ENCODE peak calls at places on chromosomes 6 and 20, in four cellular contexts. One of them, this sample, is unnamed.

GRCh38 chr6:146968041-146968760 is 236.0 kb upstream of the STXBP5 start:
- DNase-seq in cardiac muscle cell: peak
- DNase-seq in WERI-Rb-1: no peak
- DNase-seq in fibroblast of lung: peak
- DNase-seq in this sample: peak

GRCh38 chr20:47872341-47872740 is 87.1 kb upstream of the SULF2 start:
- DNase-seq in cardiac muscle cell: peak
- DNase-seq in WERI-Rb-1: no peak
- DNase-seq in fibroblast of lung: peak
- DNase-seq in this sample: no peak

GRCh38 chr6:149864578-149865535 is 698 bp upstream of the LRP11 start:
- DNase-seq in cardiac muscle cell: peak
- DNase-seq in WERI-Rb-1: peak
- DNase-seq in fibroblast of lung: peak
- DNase-seq in this sample: peak

GRCh38 chr6:77462359-77463307 is 658 bp downstream of the HTR1B start:
- DNase-seq in cardiac muscle cell: peak
- DNase-seq in WERI-Rb-1: no peak
- DNase-seq in fibroblast of lung: peak
- DNase-seq in this sample: no peak

GRCh38 chr20:835220-836045 is 1.9 kb downstream of the FAM110A start:
- DNase-seq in cardiac muscle cell: no peak
- DNase-seq in WERI-Rb-1: peak
- DNase-seq in fibroblast of lung: no peak
- DNase-seq in this sample: no peak

GRCh38 chr20:18288748-18289705 is 700 bp downstream of the ZNF133 start:
- DNase-seq in cardiac muscle cell: peak
- DNase-seq in WERI-Rb-1: no peak
- DNase-seq in fibroblast of lung: peak
- DNase-seq in this sample: no peak

GRCh38 chr20:25309395-25310267 is 61.7 kb downstream of the PYGB start:
- DNase-seq in cardiac muscle cell: peak
- DNase-seq in WERI-Rb-1: no peak
- DNase-seq in fibroblast of lung: peak
- DNase-seq in this sample: no peak

GRCh38 chr6:52672422-52673025 is 1.6 kb downstream of the TMEM14A start:
- DNase-seq in cardiac muscle cell: no peak
- DNase-seq in WERI-Rb-1: no peak
- DNase-seq in fibroblast of lung: peak
- DNase-seq in this sample: no peak

GRCh38 chr6:137223370-137224131 is 4.4 kb upstream of the IFNGR1 start:
- DNase-seq in cardiac muscle cell: peak
- DNase-seq in WERI-Rb-1: no peak
- DNase-seq in fibroblast of lung: peak
- DNase-seq in this sample: no peak

GRCh38 chr6:28736121-28736520 is 187.7 kb downstream of the TRIM27 start:
- DNase-seq in cardiac muscle cell: no peak
- DNase-seq in WERI-Rb-1: no peak
- DNase-seq in fibroblast of lung: no peak
- DNase-seq in this sample: no peak
- H3K4me3 ChIP-seq in cardiac muscle cell: no peak
- H3K4me3 ChIP-seq in WERI-Rb-1: no peak
- H3K4me3 ChIP-seq in fibroblast of lung: no peak
- H3K4me3 ChIP-seq in this sample: peak

GRCh38 chr6:81748946-81749345 is 3.5 kb downstream of the TENT5A start:
- DNase-seq in cardiac muscle cell: no peak
- DNase-seq in WERI-Rb-1: no peak
- DNase-seq in fibroblast of lung: peak
- DNase-seq in this sample: no peak

GRCh38 chr6:81750660-81751387 is 1.7 kb downstream of the TENT5A start:
- DNase-seq in cardiac muscle cell: no peak
- DNase-seq in WERI-Rb-1: no peak
- DNase-seq in fibroblast of lung: peak
- DNase-seq in this sample: no peak

GRCh38 chr6:81750201-81750600 is 2.3 kb downstream of the TENT5A start:
- DNase-seq in cardiac muscle cell: no peak
- DNase-seq in WERI-Rb-1: no peak
- DNase-seq in fibroblast of lung: no peak
- DNase-seq in this sample: no peak

GRCh38 chr6:81751388-81752083 is 945 bp downstream of the TENT5A start:
- DNase-seq in cardiac muscle cell: peak
- DNase-seq in WERI-Rb-1: peak
- DNase-seq in fibroblast of lung: peak
- DNase-seq in this sample: peak

DNA sequence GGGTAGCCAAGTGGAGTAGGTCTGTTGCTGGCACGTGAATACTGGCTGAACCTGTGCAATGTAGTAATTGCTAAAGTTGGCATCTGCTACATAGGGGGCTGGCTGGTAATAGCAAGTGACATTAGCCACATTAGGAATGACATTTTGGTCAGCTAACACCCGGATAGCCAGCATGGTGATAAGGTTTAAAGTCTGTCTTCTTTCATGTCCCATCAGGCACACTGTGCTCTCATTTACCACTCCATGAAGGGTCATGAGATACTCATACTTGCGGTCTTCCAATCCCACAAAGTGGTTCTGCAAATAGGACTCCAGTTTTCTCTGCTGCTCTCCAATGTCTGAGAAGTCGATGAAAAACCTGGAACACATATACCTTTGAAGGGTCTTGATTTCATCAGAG is 2.8 kb downstream of the TENT5A start:
- DNase-seq in cardiac muscle cell: no peak
- DNase-seq in WERI-Rb-1: no peak
- DNase-seq in fibroblast of lung: peak
- DNase-seq in this sample: no peak
- H3K4me3 ChIP-seq in cardiac muscle cell: peak
- H3K4me3 ChIP-seq in WERI-Rb-1: no peak
- H3K4me3 ChIP-seq in fibroblast of lung: peak
- H3K4me3 ChIP-seq in this sample: peak

DNA sequence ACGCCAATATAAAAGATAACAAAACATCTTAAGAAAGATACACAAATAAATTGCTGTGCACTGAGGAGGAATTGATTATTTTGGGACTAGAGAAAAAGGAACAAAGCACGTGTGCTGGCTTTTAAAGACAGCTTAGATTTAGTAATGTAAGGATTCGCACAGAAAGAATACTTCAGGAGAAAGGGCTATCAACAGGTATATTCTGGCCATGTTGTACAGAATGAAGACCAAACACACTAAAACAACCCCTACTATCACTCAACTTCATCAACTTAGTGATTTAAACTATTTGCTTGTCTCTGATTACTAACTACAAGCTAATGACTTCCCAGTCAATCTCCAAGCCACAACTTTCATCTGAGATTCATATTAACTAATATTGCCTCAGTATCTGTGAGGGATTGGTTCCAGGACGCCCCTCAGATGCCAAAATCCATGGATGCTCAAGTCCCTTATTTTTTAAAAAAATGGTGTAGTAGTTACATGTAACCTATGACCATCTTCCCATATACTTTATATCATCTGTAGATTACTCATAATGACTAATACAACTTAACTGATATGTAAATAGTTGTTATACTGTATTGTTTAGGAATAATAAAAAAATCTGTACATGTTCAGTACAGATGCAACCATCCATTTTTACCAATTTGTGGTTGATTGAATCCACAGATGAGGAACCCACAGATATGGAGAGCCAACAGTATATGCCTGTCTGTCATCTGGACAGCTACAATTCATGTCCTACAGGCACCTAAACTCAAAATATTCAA is 4.5 kb downstream of the DEK start:
- DNase-seq in cardiac muscle cell: no peak
- DNase-seq in WERI-Rb-1: no peak
- DNase-seq in fibroblast of lung: no peak
- DNase-seq in this sample: no peak
- H3K4me3 ChIP-seq in cardiac muscle cell: no peak
- H3K4me3 ChIP-seq in WERI-Rb-1: no peak
- H3K4me3 ChIP-seq in fibroblast of lung: no peak
- H3K4me3 ChIP-seq in this sample: no peak

GRCh38 chr6:125922322-125922860 is 34.2 kb upstream of the HINT3 start:
- DNase-seq in cardiac muscle cell: no peak
- DNase-seq in WERI-Rb-1: no peak
- DNase-seq in fibroblast of lung: no peak
- DNase-seq in this sample: no peak

GRCh38 chr6:125919618-125920017 is 37.0 kb upstream of the HINT3 start:
- DNase-seq in cardiac muscle cell: no peak
- DNase-seq in WERI-Rb-1: no peak
- DNase-seq in fibroblast of lung: no peak
- DNase-seq in this sample: no peak

GRCh38 chr6:125923371-125923877 is 33.1 kb upstream of the HINT3 start:
- DNase-seq in cardiac muscle cell: peak
- DNase-seq in WERI-Rb-1: no peak
- DNase-seq in fibroblast of lung: no peak
- DNase-seq in this sample: no peak

GRCh38 chr6:125918230-125918629 is 38.3 kb upstream of the HINT3 start:
- DNase-seq in cardiac muscle cell: no peak
- DNase-seq in WERI-Rb-1: no peak
- DNase-seq in fibroblast of lung: no peak
- DNase-seq in this sample: no peak

DNA sequence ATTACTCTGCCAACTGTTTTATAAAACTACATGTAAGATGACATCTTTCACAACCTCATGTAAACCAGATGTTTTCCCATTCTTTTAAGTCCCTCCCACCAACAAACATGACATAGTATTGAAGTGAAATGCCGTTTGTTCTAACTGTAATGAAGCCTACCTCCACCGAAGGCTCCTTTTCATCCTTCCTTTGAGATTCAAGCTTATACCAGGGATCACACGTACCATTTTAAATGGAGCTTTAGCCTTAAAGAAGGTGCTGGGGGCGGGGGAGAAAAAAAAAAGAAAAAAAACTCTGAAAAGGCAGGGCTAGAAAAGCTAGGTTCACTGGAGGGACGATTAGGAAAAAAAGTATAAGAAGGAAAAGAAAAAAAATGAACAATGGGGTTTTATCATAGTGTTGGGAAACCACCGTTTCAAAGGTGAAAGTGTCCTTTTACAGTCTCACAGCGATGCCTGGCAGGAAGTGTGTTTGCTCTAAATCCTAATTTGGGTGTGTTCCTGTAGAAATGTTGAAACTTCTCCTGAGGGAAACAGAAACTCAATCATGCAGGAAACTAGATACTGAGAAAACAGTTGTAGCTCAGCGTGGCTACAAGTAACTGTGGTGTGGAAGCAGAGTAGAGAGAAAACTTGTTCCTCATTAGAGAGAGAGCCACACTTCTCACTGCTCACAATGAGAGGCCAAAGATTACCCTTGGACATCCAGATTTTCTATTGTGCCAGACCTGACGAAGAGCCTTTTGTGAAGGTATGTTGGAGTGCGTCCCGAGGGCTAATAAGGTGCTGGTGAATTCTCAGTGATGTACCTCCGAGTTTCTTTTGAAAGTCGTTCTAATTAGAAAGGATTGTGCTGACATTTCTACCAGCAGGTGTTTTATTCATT is 37.6 kb upstream of the HINT3 start:
- DNase-seq in cardiac muscle cell: peak
- DNase-seq in WERI-Rb-1: no peak
- DNase-seq in fibroblast of lung: peak
- DNase-seq in this sample: peak
- H3K4me3 ChIP-seq in cardiac muscle cell: no peak
- H3K4me3 ChIP-seq in WERI-Rb-1: no peak
- H3K4me3 ChIP-seq in fibroblast of lung: no peak
- H3K4me3 ChIP-seq in this sample: peak

GRCh38 chr6:157867155-157867559 is 44.1 kb downstream of the SNX9 start:
- DNase-seq in cardiac muscle cell: peak
- DNase-seq in WERI-Rb-1: no peak
- DNase-seq in fibroblast of lung: peak
- DNase-seq in this sample: peak
- H3K4me3 ChIP-seq in cardiac muscle cell: no peak
- H3K4me3 ChIP-seq in WERI-Rb-1: no peak
- H3K4me3 ChIP-seq in fibroblast of lung: no peak
- H3K4me3 ChIP-seq in this sample: no peak

DNA sequence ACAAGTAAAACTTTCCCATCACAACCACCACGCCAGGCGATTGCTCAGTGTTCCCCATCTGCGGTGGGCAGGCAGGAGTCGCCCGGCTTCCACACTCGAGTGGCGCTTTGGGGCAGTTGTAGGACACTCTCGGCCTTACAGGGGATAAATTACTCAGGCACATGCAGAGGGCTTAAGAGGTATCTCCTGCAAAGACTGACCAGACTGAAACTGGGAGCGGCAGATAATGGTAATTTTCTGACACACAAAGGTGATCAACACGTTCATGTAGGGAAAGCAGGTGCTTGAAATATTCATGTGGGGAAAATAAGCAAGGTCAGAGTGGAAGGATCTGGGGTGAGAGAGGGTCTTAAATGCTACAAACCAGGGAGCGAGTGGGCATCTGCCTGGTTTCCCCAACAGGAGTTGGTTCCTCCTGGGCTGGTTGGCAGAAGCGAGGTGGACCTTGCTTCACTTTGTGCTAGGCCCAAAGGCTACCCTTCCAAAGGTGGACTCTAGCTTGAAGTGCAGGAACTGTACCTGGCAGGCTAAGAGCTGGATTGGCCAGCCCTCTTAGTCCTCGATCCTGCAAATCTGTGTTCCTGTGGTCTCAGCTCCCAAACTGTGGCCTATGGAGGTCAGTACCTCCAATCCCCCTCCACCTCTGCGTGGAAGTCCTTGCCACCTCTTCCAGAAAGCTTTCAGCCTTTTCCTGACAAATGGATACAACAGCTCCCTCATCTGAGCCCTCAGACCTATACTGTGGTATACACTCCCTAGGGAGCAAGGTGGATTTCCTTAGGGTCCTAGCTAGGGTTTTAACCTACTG is 16.7 kb downstream of the PLAGL2 start:
- DNase-seq in cardiac muscle cell: no peak
- DNase-seq in WERI-Rb-1: peak
- DNase-seq in fibroblast of lung: no peak
- DNase-seq in this sample: no peak
- H3K4me3 ChIP-seq in cardiac muscle cell: peak
- H3K4me3 ChIP-seq in WERI-Rb-1: peak
- H3K4me3 ChIP-seq in fibroblast of lung: peak
- H3K4me3 ChIP-seq in this sample: peak

GRCh38 chr6:110980227-110980626 is 1.6 kb upstream of the RPF2 start:
- DNase-seq in cardiac muscle cell: no peak
- DNase-seq in WERI-Rb-1: no peak
- DNase-seq in fibroblast of lung: no peak
- DNase-seq in this sample: no peak

GRCh38 chr6:110976575-110976974 is 5.3 kb upstream of the RPF2 start:
- DNase-seq in cardiac muscle cell: no peak
- DNase-seq in WERI-Rb-1: peak
- DNase-seq in fibroblast of lung: no peak
- DNase-seq in this sample: no peak

GRCh38 chr6:110979565-110980096 is 2.2 kb upstream of the RPF2 start:
- DNase-seq in cardiac muscle cell: no peak
- DNase-seq in WERI-Rb-1: no peak
- DNase-seq in fibroblast of lung: no peak
- DNase-seq in this sample: no peak

DNA sequence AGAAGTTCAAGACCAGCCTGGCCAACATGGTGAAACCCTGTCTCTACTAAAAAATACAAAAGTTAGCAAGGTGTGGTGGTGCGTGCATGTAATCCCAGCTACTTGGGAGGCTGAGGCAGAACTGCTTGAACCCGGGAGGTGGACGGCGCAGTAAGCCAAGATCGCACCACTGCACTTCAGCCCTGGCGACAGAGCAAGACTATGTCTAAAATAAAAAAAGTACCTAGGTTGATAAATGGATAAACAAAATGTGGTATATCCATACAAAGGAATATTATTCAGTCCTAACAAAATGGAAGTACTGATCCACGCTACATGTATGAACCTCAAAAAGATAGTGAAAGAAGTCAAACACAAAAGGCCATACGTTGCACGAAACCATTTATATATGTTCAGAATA is 1.2 kb upstream of the RPF2 start:
- DNase-seq in cardiac muscle cell: no peak
- DNase-seq in WERI-Rb-1: no peak
- DNase-seq in fibroblast of lung: no peak
- DNase-seq in this sample: no peak
- H3K4me3 ChIP-seq in cardiac muscle cell: no peak
- H3K4me3 ChIP-seq in WERI-Rb-1: no peak
- H3K4me3 ChIP-seq in fibroblast of lung: peak
- H3K4me3 ChIP-seq in this sample: no peak